ENCODE peak calls at places on chromosome 20, in nine cellular contexts. A is stimulated activated CD4-positive, alpha-beta T cell treated with anti-CD3 and anti-CD28 coated beads, Interleukin-1b, Interleukin-23, amount 100 ng/mL, for 24 hours; M is kidney glomerular epithelial cell; N is COR-L47; R is left kidney; U is activated naive CD4-positive, alpha-beta T cell treated with Interleukin-2 at 50 U/mL for 16 hours; T is activated CD4-positive, alpha-beta T cell treated with anti-CD3 and anti-CD28 coated beads for 36 hours; F is activated CD8-positive, alpha-beta T cell treated with anti-CD3 and anti-CD28 coated beads for 36 hours; Y is fibroblast of lung. C is an unnamed sample.

GRCh38 chr20:47455133-47456040 is 46.3 kb upstream of the NCOA3 start:
- DNase-seq in A (no peak), M (no peak), N (no peak), R (no peak), U (no peak), T (no peak), F (no peak), Y (peak; percentile 24), C (no peak)

GRCh38 chr20:4026093-4026601 is 10.8 kb upstream of the RNF24 start:
- DNase-seq in A (no peak), M (peak; percentile 82), N (no peak), R (peak; percentile 53), U (no peak), T (no peak), F (no peak), Y (peak; percentile 83), C (no peak)

GRCh38 chr20:51074062-51074461 is 51.2 kb upstream of the KCNG1 start:
- DNase-seq in A (no peak), M (no peak), N (no peak), R (no peak), U (no peak), T (no peak), F (no peak), Y (no peak), C (no peak)

GRCh38 chr20:38523697-38524096 is 51.1 kb downstream of the RALGAPB start:
- DNase-seq in A (no peak), M (no peak), N (no peak), R (no peak), U (no peak), T (no peak), F (no peak), Y (peak; percentile 55), C (no peak)

GRCh38 chr20:38298768-38299288 is 5.1 kb upstream of the BPI start:
- DNase-seq in A (no peak), M (no peak), N (no peak), R (peak; percentile 63), U (no peak), T (no peak), F (no peak), Y (peak; percentile 79), C (no peak)

GRCh38 chr20:41185013-41185757 is 47.8 kb downstream of the PLCG1 start:
- DNase-seq in A (no peak), M (no peak), N (no peak), R (no peak), U (no peak), T (no peak), F (no peak), Y (no peak), C (no peak)

GRCh38 chr20:53883098-53883762 is 187.2 kb downstream of the BCAS1 start:
- DNase-seq in A (no peak), M (peak; percentile 39), N (no peak), R (peak; percentile 59), U (peak; percentile 32), T (peak; percentile 30), F (peak; percentile 66), Y (no peak), C (no peak)

GRCh38 chr20:58236612-58237317 is 8.3 kb upstream of the ANKRD60 start:
- DNase-seq in A (peak; percentile 78), M (peak; percentile 13), N (peak; percentile 54), R (peak; percentile 86), U (peak; percentile 89), T (peak; percentile 93), F (peak; percentile 91), Y (peak; percentile 63), C (peak; percentile 92)

GRCh38 chr20:24039196-24039595 is 50.6 kb upstream of the GGTLC1 start:
- DNase-seq in A (no peak), M (no peak), N (peak; percentile 78), R (no peak), U (no peak), T (no peak), F (no peak), Y (no peak), C (no peak)

GRCh38 chr20:290081-290831 is at the start of gene C20orf96:
- DNase-seq in A (peak; percentile 72), M (peak; percentile 91), N (peak; percentile 65), R (peak; percentile 98), U (peak; percentile 84), T (peak; percentile 94), F (peak; percentile 94), Y (peak; percentile 97), C (peak; percentile 86)

GRCh38 chr20:36988494-36988966 is 37.0 kb upstream of the SAMHD1 start:
- DNase-seq in A (no peak), M (peak; percentile 23), N (no peak), R (no peak), U (no peak), T (peak; percentile 20), F (peak; percentile 44), Y (peak; percentile 11), C (no peak)

GRCh38 chr20:43915209-43916072 is 789 bp downstream of the TOX2 start:
- DNase-seq in A (no peak), M (no peak), N (no peak), R (peak; percentile 39), U (peak; percentile 62), T (peak; percentile 58), F (peak; percentile 54), Y (peak; percentile 29), C (peak; percentile 19)

GRCh38 chr20:23114018-23114417 is 27.9 kb upstream of the CD93 start:
- DNase-seq in A (no peak), M (no peak), N (no peak), R (peak; percentile 33), U (no peak), T (no peak), F (no peak), Y (no peak), C (no peak)